ENCODE peak calls at places on chromosomes 13 and 19, in ten cellular contexts. T is HFF-Myc, S is T1000, H is endothelial cell, Y is ovary, F is nucleus accumbens, M is NCI-H1694 treated with DMSO at 0.1 percent for 48 hours, J is heart left ventricle, Z is NCI-H1048, Q is hippocampal formation. C is an unnamed sample.

GRCh38 chr13:50805805-50806204 is 37.7 kb downstream of the DLEU7 start:
- DNase-seq in J (no peak), Y (no peak), Q (no peak), T (no peak), M (peak), S (no peak), F (no peak), Z (no peak), H (no peak), C (peak)

GRCh38 chr13:71864981-71865857 is 1.8 kb downstream of the DACH1 start:
- DNase-seq in J (peak), F (no peak), Q (no peak), Y (no peak), M (peak), Z (no peak), S (no peak), T (no peak), H (peak), C (peak)

GRCh38 chr13:97318532-97318931 is 96.4 kb downstream of the MBNL2 start:
- DNase-seq in Y (no peak), F (no peak), H (no peak), Z (no peak), M (no peak), Q (no peak), T (no peak), J (no peak), S (no peak), C (no peak)

GRCh38 chr19:16661480-16662034 is 618 bp downstream of the TMEM38A start:
- DNase-seq in T (no peak), M (no peak), F (no peak), H (no peak), S (no peak), J (peak), Z (no peak), Y (peak), Q (no peak), C (peak)

GRCh38 chr19:48271531-48272151 is 1.8 kb downstream of the ZNF114 start:
- DNase-seq in Z (no peak), H (peak), T (no peak), J (peak), F (no peak), S (no peak), M (no peak), Y (no peak), Q (no peak), C (peak)

GRCh38 chr13:76828316-76828741 is 57.9 kb downstream of the KCTD12 start:
- DNase-seq in F (no peak), M (no peak), Q (no peak), S (no peak), H (no peak), Y (no peak), T (no peak), Z (no peak), J (no peak), C (no peak)

GRCh38 chr19:53055117-53055516 is 10.6 kb downstream of the ERVV-2 start:
- DNase-seq in Q (no peak), M (no peak), F (no peak), T (no peak), H (no peak), Z (no peak), Y (no peak), J (no peak), S (no peak), C (no peak)

GRCh38 chr13:97280478-97280877 is 58.3 kb downstream of the MBNL2 start:
- DNase-seq in M (no peak), Q (no peak), Z (no peak), J (no peak), S (no peak), F (no peak), T (no peak), H (no peak), Y (no peak), C (no peak)

GRCh38 chr13:112859817-112860190 is 109.2 kb upstream of the MCF2L start:
- DNase-seq in S (no peak), T (no peak), J (no peak), M (no peak), Q (peak), H (no peak), F (no peak), Z (no peak), Y (no peak), C (no peak)

GRCh38 chr13:112883241-112883945 is 85.6 kb upstream of the MCF2L start:
- DNase-seq in F (no peak), J (no peak), Z (no peak), H (no peak), Q (no peak), Y (no peak), M (no peak), S (no peak), T (no peak), C (no peak)

GRCh38 chr19:10184636-10185035 is 10.1 kb downstream of the DNMT1 start:
- DNase-seq in Y (no peak), J (no peak), F (no peak), M (no peak), H (no peak), S (no peak), Q (no peak), T (no peak), Z (no peak), C (no peak)

GRCh38 chr19:58268344-58268743 is 10.4 kb upstream of the ZNF8 start:
- DNase-seq in S (no peak), H (no peak), Q (no peak), T (no peak), Y (no peak), J (no peak), Z (no peak), M (no peak), F (no peak), C (no peak)

GRCh38 chr19:35220315-35220921 is 8.1 kb downstream of the FAM187B start:
- DNase-seq in Q (no peak), T (no peak), J (no peak), S (no peak), F (no peak), H (no peak), Z (no peak), M (no peak), Y (no peak), C (peak)

GRCh38 chr13:24727731-24728601 is 36.0 kb upstream of the RNF17 start:
- DNase-seq in J (peak), H (peak), M (peak), Z (peak), T (peak), Q (peak), F (no peak), S (no peak), Y (peak), C (peak)

GRCh38 chr13:113176292-113176691 is 17.8 kb downstream of the PROZ start:
- DNase-seq in Z (no peak), Q (no peak), Y (no peak), T (no peak), S (no peak), M (no peak), H (no peak), J (no peak), F (no peak), C (no peak)

GRCh38 chr13:108957369-108958012 is 328.1 kb downstream of the MYO16 start:
- DNase-seq in Q (no peak), Z (no peak), Y (no peak), J (no peak), F (no peak), H (no peak), M (no peak), T (peak), S (peak), C (peak)

GRCh38 chr19:14843169-14843568 is 5.6 kb downstream of the OR7A10 start:
- DNase-seq in H (no peak), F (no peak), M (no peak), S (no peak), Y (no peak), J (no peak), Q (no peak), Z (no peak), T (no peak), C (no peak)

GRCh38 chr13:100828226-100828625 is 153.6 kb upstream of the TMTC4 start:
- DNase-seq in T (no peak), F (no peak), Q (peak), H (peak), Z (no peak), S (no peak), J (no peak), M (peak), Y (no peak), C (peak)

GRCh38 chr13:98141509-98141908 is 1.4 kb upstream of the FARP1 start:
- DNase-seq in Y (no peak), T (no peak), J (no peak), M (no peak), H (no peak), Z (no peak), Q (no peak), S (no peak), F (no peak), C (peak)

GRCh38 chr13:96652506-96652905 is 341.8 kb downstream of the OXGR1 start:
- DNase-seq in J (no peak), T (no peak), S (no peak), F (no peak), H (no peak), Y (no peak), Z (no peak), M (no peak), Q (no peak), C (no peak)

GRCh38 chr13:113149711-113150544 is 8.5 kb upstream of the PROZ start:
- DNase-seq in M (no peak), J (no peak), H (no peak), Q (no peak), S (no peak), Y (peak), F (no peak), Z (no peak), T (no peak), C (no peak)

GRCh38 chr19:3398114-3398899 is 31.9 kb downstream of the NFIC start:
- DNase-seq in S (no peak), Z (no peak), F (peak), J (peak), Y (peak), M (no peak), Q (peak), H (no peak), T (no peak), C (peak)

GRCh38 chr19:10259162-10259905 is 7.3 kb downstream of the MRPL4 start:
- DNase-seq in M (peak), T (peak), F (no peak), H (peak), S (peak), Q (peak), J (peak), Z (peak), Y (peak), C (peak)

GRCh38 chr13:109700176-109700575 is 86.2 kb downstream of the IRS2 start:
- DNase-seq in Z (no peak), S (no peak), F (no peak), T (peak), Y (peak), Q (peak), M (peak), H (peak), J (peak), C (no peak)

GRCh38 chr19:46217476-46217875 is 12.1 kb upstream of the IGFL1 start:
- DNase-seq in Q (no peak), T (no peak), S (no peak), M (no peak), H (no peak), Y (no peak), J (no peak), Z (no peak), F (no peak), C (no peak)

GRCh38 chr13:51861728-51862300 is at the start of gene CCDC70:
- DNase-seq in S (no peak), Y (no peak), T (no peak), Q (no peak), H (no peak), Z (no peak), F (no peak), M (no peak), J (no peak), C (no peak)